ENCODE peak calls at places on chromosomes 4 and X, in five cellular contexts. Q is neuronal stem cell, L is hepatocyte, O is SJSA1, D is pancreas. V is an unnamed sample.

GRCh38 chrX:80285131-80285773 is 135.0 kb upstream of the TENT5D start:
- DNase-seq in Q (peak; percentile 33), L (peak; percentile 63), D (no peak), O (no peak), V (peak; percentile 2)

GRCh38 chr4:126939401-126939800 is 693.4 kb upstream of the INTU start:
- DNase-seq in L (no peak), D (no peak), Q (no peak), O (peak; percentile 75), V (no peak)

GRCh38 chr4:6368601-6369000 is 99.0 kb downstream of the WFS1 start:
- DNase-seq in O (no peak), Q (no peak), L (no peak), D (no peak), V (no peak)

GRCh38 chr4:113708250-113708649 is 53.3 kb downstream of the CAMK2D start:
- DNase-seq in L (no peak), D (no peak), O (peak; percentile 42), Q (no peak), V (no peak)

GRCh38 chr4:57763070-57763469 is 652.9 kb upstream of the IGFBP7 start:
- DNase-seq in Q (no peak), O (no peak), L (no peak), D (no peak), V (no peak)

GRCh38 chr4:118981839-118982381 is 93.3 kb downstream of the SYNPO2 start:
- DNase-seq in D (peak; percentile 42), O (peak; percentile 90), Q (peak; percentile 52), L (peak; percentile 84), V (peak; percentile 27)

GRCh38 chr4:135365065-135365464 is 1163.5 kb upstream of the PABPC4L start:
- DNase-seq in L (no peak), D (no peak), O (no peak), Q (no peak), V (no peak)

GRCh38 chr4:90597927-90598326 is 470.7 kb downstream of the CCSER1 start:
- DNase-seq in O (no peak), L (no peak), Q (no peak), D (no peak), V (no peak)

GRCh38 chr4:134465417-134465816 is 263.8 kb upstream of the PABPC4L start:
- DNase-seq in O (no peak), D (no peak), L (no peak), Q (no peak), V (no peak)

GRCh38 chrX:30643313-30643821 is 9.9 kb upstream of the GK start:
- DNase-seq in O (no peak), D (no peak), Q (no peak), L (no peak), V (no peak)

GRCh38 chr4:2302387-2303119 is 40.6 kb upstream of the MXD4 start:
- DNase-seq in L (no peak), Q (no peak), O (no peak), D (no peak), V (no peak)

GRCh38 chr4:155809835-155810234 is 51.0 kb downstream of the GUCY1B1 start:
- DNase-seq in O (peak; percentile 62), L (peak; percentile 85), Q (peak; percentile 43), D (no peak), V (peak; percentile 35)

GRCh38 chr4:113901994-113902787 is 77.3 kb downstream of the ARSJ start:
- DNase-seq in L (peak; percentile 63), O (no peak), D (peak; percentile 85), Q (no peak), V (no peak)

GRCh38 chr4:146072381-146072780 is 103.1 kb upstream of the LSM6 start:
- DNase-seq in D (no peak), Q (no peak), L (no peak), O (no peak), V (no peak)

GRCh38 chrX:47568656-47569295 is 7.8 kb downstream of the ARAF start:
- DNase-seq in Q (no peak), D (no peak), L (no peak), O (no peak), V (no peak)

GRCh38 chr4:156303708-156304107 is 350.0 kb upstream of the CTSO start:
- DNase-seq in O (no peak), Q (no peak), D (no peak), L (no peak), V (no peak)

GRCh38 chrX:15674514-15674898 is 9.9 kb upstream of the CLTRN start:
- DNase-seq in D (peak; percentile 88), O (no peak), Q (peak; percentile 80), L (peak; percentile 95), V (no peak)

GRCh38 chr4:182680196-182680771 is 236.9 kb downstream of the DCTD start:
- DNase-seq in O (peak; percentile 46), L (no peak), Q (peak; percentile 56), D (no peak), V (no peak)

GRCh38 chrX:72540318-72540717 is 32.3 kb downstream of the HDAC8 start:
- DNase-seq in Q (no peak), D (no peak), L (peak; percentile 8), O (no peak), V (no peak)

GRCh38 chr4:98510340-98510739 is 148.1 kb downstream of the TSPAN5 start:
- DNase-seq in D (no peak), O (no peak), L (no peak), Q (no peak), V (no peak)

GRCh38 chr4:98508825-98509539 is 149.4 kb downstream of the TSPAN5 start:
- DNase-seq in O (no peak), D (no peak), Q (no peak), L (no peak), V (no peak)

GRCh38 chr4:98512918-98513317 is 145.5 kb downstream of the TSPAN5 start:
- DNase-seq in L (no peak), O (no peak), Q (no peak), D (no peak), V (no peak)

GRCh38 chr4:98509641-98510170 is 148.7 kb downstream of the TSPAN5 start:
- DNase-seq in L (no peak), Q (no peak), D (no peak), O (no peak), V (no peak)

GRCh38 chr4:98510757-98511517 is 147.5 kb downstream of the TSPAN5 start:
- DNase-seq in D (no peak), O (peak; percentile 55), Q (no peak), L (no peak), V (no peak)
- H3K4me1 ChIP-seq in D (no peaks in the 10 kb centered on the region), O (peaks cover 28% of the 10 kb centered on the region), Q (peaks cover 17% of the 10 kb centered on the region), L (peaks cover 45% of the 10 kb centered on the region), V (peaks cover 9% of the 10 kb centered on the region)

DNA sequence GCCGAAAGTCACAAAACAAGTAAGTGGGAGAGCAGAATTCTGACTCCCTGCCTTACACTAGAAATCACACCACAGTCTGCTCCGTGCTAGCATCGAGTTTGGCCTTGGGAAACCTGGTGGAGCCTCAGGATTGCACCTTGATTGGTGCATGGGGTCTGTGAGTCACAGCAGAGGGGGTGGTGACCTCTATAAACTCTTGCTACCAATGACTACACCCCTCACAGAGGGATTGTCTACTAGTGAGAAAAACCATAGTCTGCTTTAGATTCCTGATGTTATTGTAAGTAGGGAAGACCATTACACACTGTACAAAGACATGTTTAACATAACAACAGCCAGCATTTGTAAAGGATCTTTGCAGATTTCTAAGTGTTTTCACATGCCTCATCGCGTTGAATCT is 55.6 kb upstream of the KDR start:
- DNase-seq in D (no peak), O (no peak), Q (no peak), L (no peak), V (no peak)
- H3K27ac ChIP-seq in D (no peak overlapping the region), O (no peak overlapping the region), Q (no peak overlapping the region), L (no peak overlapping the region), V (no peak overlapping the region)

GRCh38 chr4:80012291-80012690 is 60.7 kb downstream of the ANTXR2 start:
- DNase-seq in O (no peak), D (no peak), L (no peak), Q (no peak), V (no peak)

GRCh38 chr4:80016506-80016905 is 56.5 kb downstream of the ANTXR2 start:
- DNase-seq in L (no peak), Q (no peak), O (no peak), D (no peak), V (no peak)

GRCh38 chr4:80015407-80016189 is 57.4 kb downstream of the ANTXR2 start:
- DNase-seq in L (no peak), O (no peak), D (no peak), Q (no peak), V (no peak)

GRCh38 chr4:80017125-80017854 is 55.7 kb downstream of the ANTXR2 start:
- DNase-seq in L (no peak), D (no peak), O (peak; percentile 91), Q (no peak), V (no peak)

DNA sequence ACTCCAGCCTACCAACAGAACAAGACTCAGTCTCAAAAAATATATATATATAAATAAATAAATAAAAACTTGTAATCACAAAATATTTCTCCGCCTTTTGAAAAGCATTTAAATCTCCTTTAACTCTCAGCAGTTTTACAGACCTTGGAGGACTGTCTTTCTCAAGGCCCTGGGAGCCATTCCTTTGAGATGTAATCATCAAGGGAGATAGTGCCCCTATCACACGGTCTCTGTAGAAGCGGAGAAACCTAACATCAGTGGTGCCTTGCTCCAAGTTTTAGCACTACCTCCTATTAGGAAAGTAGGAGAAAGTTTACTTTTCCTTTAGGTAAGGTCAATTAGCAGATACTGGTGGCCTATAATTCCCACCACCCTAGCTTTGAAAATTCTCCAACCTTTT is 58.5 kb downstream of the ANTXR2 start:
- DNase-seq in L (no peak), Q (no peak), D (no peak), O (no peak), V (no peak)
- H3K4me1 ChIP-seq in L (no peaks in the 10 kb centered on the region), Q (no peaks in the 10 kb centered on the region), D (peaks cover 4% of the 10 kb centered on the region), O (peaks cover 43% of the 10 kb centered on the region), V (no peaks in the 10 kb centered on the region)

GRCh38 chrX:150324919-150325318 is 38.2 kb upstream of the MAMLD1 start:
- DNase-seq in O (no peak), D (no peak), Q (no peak), L (no peak), V (no peak)
- H3K27ac ChIP-seq in O (peak overlapping the region; percentile 86), D (no peak overlapping the region), Q (no peak overlapping the region), L (no peak overlapping the region), V (no peak overlapping the region)

GRCh38 chrX:78131117-78131516 is 8.3 kb downstream of the TAF9B start:
- DNase-seq in Q (no peak), O (no peak), D (no peak), L (no peak), V (no peak)
- H3K4me1 ChIP-seq in Q (no peaks in the 10 kb centered on the region), O (no peaks in the 10 kb centered on the region), D (no peaks in the 10 kb centered on the region), L (no peaks in the 10 kb centered on the region), V (no peaks in the 10 kb centered on the region)

GRCh38 chrX:129678176-129678880 is 23.6 kb upstream of the APLN start:
- DNase-seq in O (peak; percentile 44), D (peak; percentile 59), Q (no peak), L (peak; percentile 37), V (no peak)
- H3K27ac ChIP-seq in O (peak overlapping the region; percentile 66), D (peak overlapping the region; percentile 79), Q (no peak overlapping the region), L (peak overlapping the region; percentile 60), V (peak overlapping the region; percentile 82)

GRCh38 chr4:8067274-8067936 is 91.2 kb downstream of the ABLIM2 start:
- DNase-seq in Q (no peak), O (no peak), D (no peak), L (no peak), V (no peak)
- H3K4me1 ChIP-seq in Q (peaks cover 20% of the 10 kb centered on the region), O (no peaks in the 10 kb centered on the region), D (no peaks in the 10 kb centered on the region), L (peaks cover 10% of the 10 kb centered on the region), V (no peaks in the 10 kb centered on the region)

V was measured in Panc1.